ENCODE peak calls at places on chromosomes 11 and 22, in four cellular contexts. X is stimulated activated CD8-positive, alpha-beta memory T cell treated with anti-CD3 and anti-CD28 coated beads, Interleukin-2, amount 100 ng/mL, for 1 hour; Y is stimulated activated CD4-positive, alpha-beta T cell treated with anti-CD3 and anti-CD28 coated beads, TNF-alpha, amount 100 ng/mL, for 1 hour; T is H9. J is an unnamed sample.
A peak's percentile ranks its signal among the peaks of the same experiment; 100 is the strongest.

GRCh38 chr11:61976813-61977475 is 9.5 kb upstream of the FTH1 start:
- DNase-seq in Y (no peak), T (no peak), X (no peak), J (no peak)

GRCh38 chr11:63504933-63505586 is 824 bp upstream of the LGALS12 start:
- DNase-seq in X (no peak), T (no peak), Y (no peak), J (no peak)

GRCh38 chr11:94132152-94132558 is 3.5 kb downstream of the PANX1 start:
- DNase-seq in X (no peak), T (no peak), Y (no peak), J (no peak)

GRCh38 chr11:75867778-75868374 is 52.9 kb downstream of the UVRAG start:
- DNase-seq in T (no peak), X (no peak), Y (no peak), J (peak; percentile 11)

GRCh38 chr22:16949561-16949960 is 58.5 kb downstream of the GAB4 start:
- DNase-seq in T (no peak), X (no peak), Y (no peak), J (no peak)

GRCh38 chr11:15657264-15657663 is 542.5 kb downstream of the INSC start:
- DNase-seq in T (no peak), X (no peak), Y (no peak), J (no peak)

GRCh38 chr11:130561441-130561881 is 113.0 kb downstream of the ADAMTS15 start:
- DNase-seq in Y (no peak), T (no peak), X (no peak), J (no peak)

GRCh38 chr11:40281055-40281580 is 1178.3 kb downstream of the LRRC4C start:
- DNase-seq in T (no peak), Y (no peak), X (no peak), J (no peak)

GRCh38 chr11:17314232-17314547 is 37.4 kb upstream of the NCR3LG1 start:
- DNase-seq in T (no peak), Y (no peak), X (no peak), J (no peak)

GRCh38 chr11:77155082-77155475 is 27.0 kb downstream of the MYO7A start:
- DNase-seq in X (no peak), Y (no peak), T (no peak), J (no peak)

GRCh38 chr11:122897606-122898210 is 15.1 kb downstream of the JHY start:
- DNase-seq in X (no peak), T (no peak), Y (no peak), J (no peak)

GRCh38 chr11:34512810-34513673 is 552 bp downstream of the ELF5 start:
- DNase-seq in Y (peak; percentile 32), T (peak; percentile 81), X (no peak), J (no peak)

GRCh38 chr11:64526356-64526755 is 64.7 kb upstream of the SLC22A12 start:
- DNase-seq in Y (no peak), T (no peak), X (no peak), J (no peak)

GRCh38 chr22:46749682-46750529 is 11.9 kb upstream of the CERK start:
- DNase-seq in X (no peak), Y (no peak), T (no peak), J (no peak)

GRCh38 chr11:113907155-113907554 is 2.6 kb downstream of the HTR3B start:
- DNase-seq in T (no peak), Y (no peak), X (no peak), J (no peak)

GRCh38 chr11:44903035-44903434 is 47.6 kb downstream of the TP53I11 start:
- DNase-seq in X (no peak), T (no peak), Y (no peak), J (no peak)

GRCh38 chr11:62574363-62575057 is 819 bp upstream of the EEF1G start:
- DNase-seq in X (no peak), T (no peak), Y (no peak), J (no peak)

GRCh38 chr11:94563176-94563847 is 3.9 kb upstream of the PIWIL4 start:
- DNase-seq in X (no peak), T (no peak), Y (no peak), J (no peak)

GRCh38 chr22:40401532-40401931 is 31.1 kb downstream of the SGSM3 start:
- DNase-seq in X (peak; percentile 14), Y (no peak), T (no peak), J (peak; percentile 29)

GRCh38 chr11:76635991-76636520 is 34.5 kb downstream of the LRRC32 start:
- DNase-seq in X (no peak), T (no peak), Y (no peak), J (no peak)

GRCh38 chr11:46759196-46759595 is 40.2 kb downstream of the F2 start:
- DNase-seq in X (no peak), Y (no peak), T (no peak), J (no peak)

GRCh38 chr22:22463855-22464540 is 44.5 kb downstream of the ZNF280B start:
- DNase-seq in X (peak; percentile 4), Y (no peak), T (peak; percentile 59), J (peak; percentile 21)

GRCh38 chr11:36455658-36456111 is 54.4 kb downstream of the TRAF6 start:
- DNase-seq in X (no peak), Y (no peak), T (no peak), J (no peak)

GRCh38 chr11:34149274-34149673 is 43.8 kb downstream of the NAT10 start:
- DNase-seq in T (no peak), X (no peak), Y (no peak), J (no peak)

GRCh38 chr11:3130269-3131071 is 34.6 kb downstream of the OSBPL5 start:
- DNase-seq in T (no peak), Y (no peak), X (no peak), J (no peak)

GRCh38 chr11:73478737-73479347 is 102.6 kb downstream of the RELT start:
- DNase-seq in T (peak; percentile 31), X (no peak), Y (no peak), J (no peak)

GRCh38 chr11:112554586-112554985 is 293.9 kb upstream of the PLET1 start:
- DNase-seq in X (no peak), T (no peak), Y (no peak), J (no peak)

GRCh38 chr22:33842421-33843094 is 77.7 kb downstream of the LARGE1 start:
- DNase-seq in Y (no peak), T (no peak), X (no peak), J (no peak)

GRCh38 chr11:36774603-36775002 is 176.6 kb upstream of the RAG2 start:
- DNase-seq in X (no peak), Y (no peak), T (no peak), J (no peak)

GRCh38 chr11:21622995-21623394 is 569.9 kb upstream of the ANO5 start:
- DNase-seq in T (no peak), Y (no peak), X (no peak), J (no peak)

GRCh38 chr22:37233751-37234631 is 10.1 kb downstream of the RAC2 start:
- DNase-seq in Y (no peak), T (no peak), X (no peak), J (no peak)

GRCh38 chr11:74121804-74122203 is 49.0 kb downstream of the C2CD3 start:
- DNase-seq in Y (no peak), X (no peak), T (no peak), J (no peak)

GRCh38 chr11:35111171-35112055 is 27.6 kb upstream of the CD44 start:
- DNase-seq in Y (no peak), T (no peak), X (no peak), J (no peak)